ENCODE peak calls at places on chromosomes 7 and 10, in eight cellular contexts. J is aorta; P is CD8-positive, alpha-beta T cell; I is HAP-1; W is GM23248; O is astrocyte; U is lower lobe of right lung; H is upper lobe of left lung. L is an unnamed sample. For H3K9me3 and H3K36me3, the result is how much of the 10 kb centered on the place peaks cover.

GRCh38 chr7:80467069-80467468 is 44.8 kb downstream of the GNAT3 start:
- DNase-seq in O (peak), W (peak), H (no peak), U (no peak), I (no peak), P (no peak), J (no peak), L (no peak)

GRCh38 chr7:56009695-56010094 is 41.5 kb downstream of the PSPH start:
- DNase-seq in J (no peak), I (no peak), H (no peak), O (peak), U (no peak), P (no peak), W (no peak), L (no peak)

GRCh38 chr7:135923700-135924261 is 53.4 kb downstream of the MTPN start:
- DNase-seq in H (no peak), J (no peak), O (peak), I (no peak), P (no peak), W (peak), U (no peak), L (no peak)

GRCh38 chr10:14072541-14072940 is 258.2 kb downstream of the FRMD4A start:
- DNase-seq in U (no peak), P (no peak), W (no peak), J (no peak), I (no peak), O (no peak), H (no peak), L (no peak)

GRCh38 chr7:28192786-28193581 is 12.4 kb upstream of the JAZF1 start:
- DNase-seq in J (no peak), I (no peak), O (peak), W (peak), P (no peak), H (no peak), U (no peak), L (no peak)

GRCh38 chr7:28217161-28217560 is 36.6 kb upstream of the JAZF1 start:
- DNase-seq in H (no peak), P (no peak), I (peak), W (no peak), O (no peak), J (no peak), U (no peak), L (no peak)

GRCh38 chr7:36673703-36674102 is 50.6 kb downstream of the AOAH start:
- DNase-seq in I (no peak), O (no peak), U (no peak), P (no peak), J (no peak), W (no peak), H (no peak), L (no peak)

GRCh38 chr10:126634915-126635314 is 35.6 kb downstream of the C10orf90 start:
- DNase-seq in W (peak), J (no peak), H (no peak), I (peak), U (no peak), O (peak), P (no peak), L (no peak)

DNA sequence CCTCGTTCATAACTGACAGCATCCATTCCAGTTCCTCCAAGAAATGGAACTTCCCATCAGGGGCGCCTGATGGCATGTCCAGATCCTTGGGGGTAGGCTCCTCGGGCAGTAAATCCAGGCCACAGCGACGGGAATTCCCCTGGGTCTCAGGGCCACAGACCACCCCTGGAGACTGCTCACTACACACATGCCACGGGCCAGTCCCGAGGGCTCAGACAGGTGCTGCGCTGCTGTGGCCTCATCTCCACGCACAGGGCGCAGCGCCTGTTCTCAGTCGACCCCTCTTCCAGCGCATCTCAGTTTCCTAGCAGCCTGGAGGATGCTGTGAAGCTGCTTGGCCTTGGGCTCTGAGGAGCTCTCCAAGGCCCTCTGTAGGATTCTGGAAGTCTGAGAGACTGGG is 473.5 kb upstream of the FOXK1 start:
- DNase-seq in J (no peak), O (no peak), U (no peak), P (no peak), I (no peak), W (no peak), H (no peak), L (no peak)
- H3K9me3 ChIP-seq in J (under half), O (under half), U (under half), P (under half), I (under half), W (under half), H (under half), L (under half)

DNA sequence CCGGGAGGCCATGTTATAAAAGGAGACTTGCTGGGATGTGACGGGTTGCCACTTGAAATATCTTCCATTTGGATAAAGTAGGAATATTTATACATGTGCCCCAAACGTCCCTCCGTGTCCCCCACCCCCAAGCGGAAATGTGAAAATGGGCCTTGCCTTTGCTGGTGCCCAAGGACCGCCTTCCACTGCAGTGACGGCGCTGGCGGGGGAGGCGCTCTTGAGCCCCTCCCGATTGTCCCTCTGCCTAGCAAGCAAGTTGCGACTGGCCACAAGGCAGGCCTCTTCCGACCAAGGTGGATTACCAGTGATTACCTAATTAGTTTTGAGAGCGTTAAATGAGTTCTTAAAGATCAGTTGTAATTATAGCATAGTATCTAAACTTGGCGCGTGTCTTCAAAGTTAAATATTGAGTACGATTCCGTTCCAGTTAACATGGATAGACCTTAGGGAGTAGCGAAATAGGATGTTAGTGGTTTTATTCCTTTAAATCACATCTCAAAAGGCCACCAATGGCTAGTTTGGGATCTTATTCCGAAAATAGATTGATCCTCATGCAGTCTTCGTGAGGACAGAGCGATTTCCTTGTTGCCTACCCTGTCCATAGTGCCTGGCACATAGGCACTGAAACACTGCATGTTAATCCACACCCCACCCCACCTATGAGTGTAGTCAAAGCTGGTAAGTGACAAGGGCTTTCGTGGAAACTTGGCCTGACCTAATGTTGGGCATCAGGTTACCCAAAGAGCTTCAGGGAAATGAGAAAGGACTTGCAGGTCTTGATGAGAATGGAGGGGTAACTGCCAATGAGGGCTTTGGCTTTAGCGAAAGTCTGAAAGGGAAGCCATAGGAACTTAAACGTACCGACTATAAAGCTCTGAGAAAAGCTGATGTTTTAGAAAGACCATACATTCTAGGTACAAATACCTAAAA is 1.1 kb downstream of the PPIA start:
- DNase-seq in P (peak), J (peak), H (peak), O (peak), I (peak), W (peak), U (peak), L (peak)
- H3K36me3 ChIP-seq in P (under half), J (under half), H (under half), O (under half), I (half or more), W (under half), U (under half), L (under half)

DNA sequence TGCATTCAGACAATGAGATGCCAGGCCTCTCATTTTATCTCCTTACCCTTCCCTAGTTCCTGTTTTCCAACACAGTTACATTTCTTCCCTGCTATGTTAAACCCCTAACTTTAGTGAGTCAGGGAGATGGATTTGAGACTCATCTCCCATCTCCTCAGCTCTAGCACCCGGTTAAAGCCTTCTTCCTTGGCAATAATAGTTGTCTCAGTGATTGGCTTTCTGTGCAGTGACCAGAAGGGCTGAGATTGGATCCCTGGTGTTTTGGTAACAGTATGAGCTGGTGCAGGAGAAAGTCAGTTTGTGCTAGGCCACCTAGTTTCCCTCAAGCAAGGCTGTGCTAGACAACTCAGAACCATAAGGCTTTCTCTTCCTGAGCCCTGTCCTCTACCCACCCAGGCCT is 212.5 kb downstream of the SORCS1 start:
- DNase-seq in U (no peak), H (no peak), P (no peak), O (no peak), J (no peak), I (no peak), W (no peak), L (no peak)
- H3K9me3 ChIP-seq in U (under half), H (under half), P (under half), O (under half), J (under half), I (under half), W (under half), L (under half)

GRCh38 chr10:119415536-119416527 is 126.7 kb downstream of the RGS10 start:
- DNase-seq in J (no peak), W (no peak), H (no peak), U (no peak), I (no peak), O (no peak), P (no peak), L (no peak)
- H3K36me3 ChIP-seq in J (under half), W (under half), H (under half), U (under half), I (under half), O (under half), P (under half), L (under half)

GRCh38 chr10:123882177-123882576 is 9.4 kb downstream of the CPXM2 start:
- DNase-seq in U (no peak), P (no peak), H (no peak), O (no peak), W (no peak), J (no peak), I (no peak), L (no peak)
- H3K9me3 ChIP-seq in U (under half), P (under half), H (under half), O (under half), W (under half), J (under half), I (under half), L (under half)

DNA sequence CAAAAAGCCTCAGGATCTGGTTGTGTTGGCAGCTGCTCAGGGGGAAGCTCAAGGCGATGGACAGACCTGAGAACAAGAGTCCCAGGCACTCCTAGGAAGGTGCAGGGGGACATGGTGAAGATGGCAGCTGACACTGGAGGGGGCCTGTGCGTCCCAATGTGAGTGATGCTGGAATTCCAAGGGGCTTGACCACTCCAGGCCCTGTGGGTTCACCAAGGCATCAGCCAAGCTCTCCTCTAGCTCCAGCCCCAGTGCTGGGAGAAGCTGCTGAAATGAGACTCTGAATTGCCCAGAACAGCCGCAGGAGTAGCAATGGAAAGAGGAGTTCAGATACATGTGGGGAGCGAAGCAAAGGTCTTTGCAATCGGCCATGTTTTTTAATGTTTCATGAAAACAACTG is 16.0 kb downstream of the UPP1 start:
- DNase-seq in H (no peak), P (no peak), O (no peak), W (no peak), J (no peak), U (no peak), I (no peak), L (no peak)
- H3K36me3 ChIP-seq in H (half or more), P (half or more), O (under half), W (under half), J (under half), U (half or more), I (half or more), L (half or more)

DNA sequence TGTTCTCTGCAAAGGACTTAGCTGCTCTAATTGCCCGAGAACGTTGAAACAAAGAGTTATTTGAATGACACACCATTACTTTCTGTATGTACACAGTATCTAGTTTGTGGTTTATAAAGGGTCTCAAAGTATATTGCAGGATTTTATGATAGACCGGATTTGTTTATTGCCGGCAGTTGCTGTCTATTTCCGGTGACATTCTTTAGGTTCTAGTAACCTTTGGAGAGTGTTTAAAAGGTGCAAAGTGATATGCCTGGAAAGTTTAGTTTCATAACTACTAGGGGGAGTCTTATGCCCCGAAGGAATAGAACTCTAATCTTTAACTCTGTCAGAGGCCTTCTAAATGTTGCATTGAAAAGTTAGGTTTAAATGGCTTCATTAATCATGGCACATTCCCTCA is 63.8 kb downstream of the PAPSS2 start:
- DNase-seq in J (no peak), O (no peak), I (no peak), H (no peak), U (no peak), W (no peak), P (no peak), L (no peak)
- H3K9me3 ChIP-seq in J (under half), O (under half), I (under half), H (under half), U (under half), W (under half), P (under half), L (under half)